ENCODE peak calls at places on chromosomes 5 and 9, in ten cellular contexts. Z, W, E, M, U, Q, S, D, T and F are unnamed samples.

GRCh38 chr5:150562832-150563231 is 54.9 kb downstream of the NDST1 start:
- DNase-seq in Z (peak), W (no peak), E (no peak), M (no peak), U (no peak), Q (peak), S (no peak), D (no peak), T (peak), F (no peak)

GRCh38 chr5:68217476-68217984 is 2.0 kb downstream of the PIK3R1 start:
- DNase-seq in Z (no peak), W (no peak), E (no peak), M (no peak), U (no peak), Q (no peak), S (no peak), D (no peak), T (no peak), F (no peak)

GRCh38 chr5:151740336-151740942 is 18.0 kb downstream of the ATOX1 start:
- DNase-seq in Z (peak), W (no peak), E (peak), M (no peak), U (peak), Q (no peak), S (peak), D (peak), T (peak), F (peak)

GRCh38 chr5:163525096-163525495 is 19.7 kb downstream of the MAT2B start:
- DNase-seq in Z (no peak), W (no peak), E (no peak), M (no peak), U (no peak), Q (no peak), S (no peak), D (no peak), T (no peak), F (no peak)

GRCh38 chr5:123444016-123444415 is 20.8 kb upstream of the CEP120 start:
- DNase-seq in Z (no peak), W (no peak), E (no peak), M (no peak), U (no peak), Q (no peak), S (no peak), D (no peak), T (no peak), F (no peak)

GRCh38 chr9:69131682-69132081 is 42.4 kb upstream of the TJP2 start:
- DNase-seq in Z (no peak), W (no peak), E (peak), M (no peak), U (peak), Q (no peak), S (peak), D (no peak), T (no peak), F (peak)

GRCh38 chr9:34570422-34571179 is 18.9 kb downstream of the CNTFR start:
- DNase-seq in Z (no peak), W (no peak), E (no peak), M (no peak), U (no peak), Q (no peak), S (no peak), D (no peak), T (no peak), F (no peak)

GRCh38 chr5:98464737-98465330 is 308.6 kb upstream of the RGMB start:
- DNase-seq in Z (no peak), W (no peak), E (no peak), M (no peak), U (no peak), Q (no peak), S (no peak), D (no peak), T (no peak), F (no peak)

GRCh38 chr9:113484258-113484730 is 20.8 kb downstream of the RGS3 start:
- DNase-seq in Z (no peak), W (peak), E (no peak), M (no peak), U (peak), Q (no peak), S (peak), D (peak), T (peak), F (no peak)

GRCh38 chr9:13845460-13845859 is 468.5 kb downstream of the NFIB start:
- DNase-seq in Z (no peak), W (no peak), E (no peak), M (no peak), U (no peak), Q (no peak), S (no peak), D (no peak), T (no peak), F (no peak)

GRCh38 chr9:89621031-89621430 is 16.2 kb downstream of the GADD45G start:
- DNase-seq in Z (no peak), W (no peak), E (no peak), M (no peak), U (no peak), Q (no peak), S (no peak), D (no peak), T (no peak), F (no peak)

GRCh38 chr5:66881475-66882161 is 285.4 kb downstream of the MAST4 start:
- DNase-seq in Z (no peak), W (no peak), E (peak), M (no peak), U (no peak), Q (no peak), S (peak), D (peak), T (peak), F (no peak)

GRCh38 chr5:60703944-60704343 is 4.0 kb upstream of the DEPDC1B start:
- DNase-seq in Z (no peak), W (no peak), E (no peak), M (no peak), U (no peak), Q (no peak), S (no peak), D (no peak), T (no peak), F (no peak)

GRCh38 chr5:60701317-60701988 is 1.5 kb upstream of the DEPDC1B start:
- DNase-seq in Z (no peak), W (no peak), E (no peak), M (no peak), U (no peak), Q (no peak), S (no peak), D (no peak), T (no peak), F (no peak)

GRCh38 chr5:60700347-60700815 is 415 bp upstream of the DEPDC1B start:
- DNase-seq in Z (no peak), W (peak), E (no peak), M (no peak), U (no peak), Q (no peak), S (peak), D (peak), T (no peak), F (no peak)

GRCh38 chr5:60698316-60698715 is 1.6 kb downstream of the DEPDC1B start:
- DNase-seq in Z (no peak), W (no peak), E (no peak), M (no peak), U (no peak), Q (no peak), S (no peak), D (no peak), T (no peak), F (no peak)

GRCh38 chr5:60699549-60700346 is at the start of gene DEPDC1B:
- DNase-seq in Z (peak), W (peak), E (peak), M (peak), U (peak), Q (peak), S (peak), D (peak), T (peak), F (peak)
- TF ChIP-seq POLR2A in Z (peak), W (peak), E (peak), M (peak), U (no peak), Q (peak), S (peak), D (no peak), T (peak), F (peak)

DNA sequence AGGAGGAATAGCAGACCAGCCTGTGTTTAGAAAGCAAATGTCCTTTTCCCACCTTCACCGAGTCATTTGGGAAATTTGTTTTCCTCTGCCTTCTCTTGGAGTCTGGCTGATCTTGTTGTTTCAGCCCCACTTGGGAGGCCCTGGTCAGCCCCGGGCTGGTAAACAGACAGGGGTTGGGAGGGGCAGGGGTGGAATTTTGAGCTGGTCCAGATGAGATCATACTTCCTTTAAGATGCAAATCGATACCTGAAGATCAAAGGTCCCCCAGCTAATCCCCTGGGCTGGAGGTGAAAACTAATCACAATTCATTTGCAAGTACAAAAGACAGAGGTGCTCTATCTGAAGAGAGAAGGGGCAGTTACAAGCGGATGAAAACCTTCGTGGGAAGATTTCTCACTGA is 118.4 kb downstream of the PAPPA start:
- DNase-seq in Z (no peak), W (no peak), E (no peak), M (peak), U (no peak), Q (no peak), S (no peak), D (no peak), T (no peak), F (no peak)
- TF ChIP-seq POLR2A in Z (no peak), W (no peak), E (no peak), M (no peak), U (no peak), Q (no peak), S (no peak), D (no peak), T (no peak), F (no peak)

GRCh38 chr9:127224178-127224882 is 40.2 kb upstream of the GARNL3 start:
- DNase-seq in Z (peak), W (peak), E (peak), M (peak), U (peak), Q (peak), S (peak), D (peak), T (peak), F (peak)
- TF ChIP-seq POLR2A in Z (no peak), W (peak), E (peak), M (peak), U (no peak), Q (peak), S (peak), D (no peak), T (peak), F (no peak)

GRCh38 chr9:124659099-124659659 is 111.9 kb downstream of the NR6A1 start:
- DNase-seq in Z (peak), W (peak), E (peak), M (peak), U (peak), Q (peak), S (peak), D (peak), T (peak), F (peak)
- TF ChIP-seq POLR2A in Z (peak), W (no peak), E (no peak), M (peak), U (no peak), Q (peak), S (no peak), D (no peak), T (peak), F (peak)